ENCODE peak calls at places on chromosomes 7 and 10, in eight cellular contexts. I is fibroblast of pulmonary artery, U is LNCaP clone FGC, W is GM06990, E is fibroblast of the aortic adventitia, T is lower lobe of right lung, L is adrenal gland, R is fibroblast of mammary gland. D is an unnamed sample.

GRCh38 chr10:92204238-92204637 is 86.6 kb downstream of the CPEB3 start:
- DNase-seq in T (no peak), I (no peak), R (no peak), L (no peak), W (no peak), U (peak; percentile 57), E (no peak), D (no peak)

GRCh38 chr10:79483948-79484347 is 28.4 kb upstream of the EIF5AL1 start:
- DNase-seq in W (no peak), T (no peak), E (peak; percentile 84), I (peak; percentile 48), L (no peak), U (no peak), R (peak; percentile 82), D (no peak)

GRCh38 chr7:157008206-157009169 is 2.0 kb downstream of the MNX1 start:
- DNase-seq in W (no peak), T (no peak), E (no peak), U (no peak), R (no peak), I (no peak), L (no peak), D (no peak)

GRCh38 chr10:117502421-117503169 is 40.0 kb upstream of the EMX2 start:
- DNase-seq in T (no peak), L (no peak), I (no peak), E (no peak), U (no peak), W (no peak), R (no peak), D (no peak)

GRCh38 chr7:48083114-48083830 is 5.8 kb upstream of the UPP1 start:
- DNase-seq in U (no peak), T (no peak), I (peak; percentile 85), E (peak; percentile 97), L (no peak), W (no peak), R (peak; percentile 74), D (no peak)

GRCh38 chr10:3413937-3414710 is 241.5 kb upstream of the PITRM1 start:
- DNase-seq in E (no peak), U (no peak), T (no peak), R (no peak), I (no peak), W (no peak), L (no peak), D (peak; percentile 39)

GRCh38 chr7:55308186-55308929 is 56.8 kb upstream of the LANCL2 start:
- DNase-seq in I (peak; percentile 80), T (no peak), E (peak; percentile 94), L (no peak), U (no peak), W (no peak), R (peak; percentile 30), D (no peak)

GRCh38 chr7:36683695-36684357 is 40.5 kb downstream of the AOAH start:
- DNase-seq in E (peak; percentile 68), W (no peak), L (no peak), I (peak; percentile 43), U (no peak), R (no peak), T (no peak), D (no peak)

GRCh38 chr7:151437163-151437553 is 2.8 kb downstream of the CRYGN start:
- DNase-seq in L (no peak), I (no peak), W (no peak), T (no peak), U (no peak), R (no peak), E (no peak), D (no peak)

GRCh38 chr10:27822286-27822685 is 76.7 kb upstream of the MKX start:
- DNase-seq in U (no peak), L (no peak), W (no peak), R (peak; percentile 2), T (no peak), I (peak; percentile 1), E (peak; percentile 6), D (no peak)

GRCh38 chr7:81150951-81151361 is 232.1 kb upstream of the SEMA3C start:
- DNase-seq in E (no peak), L (no peak), I (no peak), R (peak; percentile 27), U (no peak), T (no peak), W (no peak), D (no peak)

GRCh38 chr10:3955493-3955892 is 170.5 kb upstream of the KLF6 start:
- DNase-seq in U (no peak), L (no peak), T (no peak), W (no peak), E (no peak), I (peak; percentile 26), R (no peak), D (no peak)

GRCh38 chr10:1519391-1519790 is 217.9 kb downstream of the ADARB2 start:
- DNase-seq in W (no peak), L (no peak), E (no peak), T (no peak), U (no peak), I (no peak), R (no peak), D (no peak)

GRCh38 chr7:4939971-4940720 is 18.8 kb downstream of the MMD2 start:
- DNase-seq in E (no peak), U (no peak), R (no peak), T (no peak), I (no peak), L (no peak), W (no peak), D (no peak)

GRCh38 chr10:98511861-98512260 is 65.1 kb upstream of the HPS1 start:
- DNase-seq in U (no peak), W (no peak), E (no peak), R (no peak), T (no peak), I (no peak), L (no peak), D (no peak)

GRCh38 chr10:96711048-96711713 is 9.1 kb downstream of the PIK3AP1 start:
- DNase-seq in I (no peak), W (no peak), R (no peak), T (no peak), L (no peak), E (no peak), U (no peak), D (no peak)

DNA sequence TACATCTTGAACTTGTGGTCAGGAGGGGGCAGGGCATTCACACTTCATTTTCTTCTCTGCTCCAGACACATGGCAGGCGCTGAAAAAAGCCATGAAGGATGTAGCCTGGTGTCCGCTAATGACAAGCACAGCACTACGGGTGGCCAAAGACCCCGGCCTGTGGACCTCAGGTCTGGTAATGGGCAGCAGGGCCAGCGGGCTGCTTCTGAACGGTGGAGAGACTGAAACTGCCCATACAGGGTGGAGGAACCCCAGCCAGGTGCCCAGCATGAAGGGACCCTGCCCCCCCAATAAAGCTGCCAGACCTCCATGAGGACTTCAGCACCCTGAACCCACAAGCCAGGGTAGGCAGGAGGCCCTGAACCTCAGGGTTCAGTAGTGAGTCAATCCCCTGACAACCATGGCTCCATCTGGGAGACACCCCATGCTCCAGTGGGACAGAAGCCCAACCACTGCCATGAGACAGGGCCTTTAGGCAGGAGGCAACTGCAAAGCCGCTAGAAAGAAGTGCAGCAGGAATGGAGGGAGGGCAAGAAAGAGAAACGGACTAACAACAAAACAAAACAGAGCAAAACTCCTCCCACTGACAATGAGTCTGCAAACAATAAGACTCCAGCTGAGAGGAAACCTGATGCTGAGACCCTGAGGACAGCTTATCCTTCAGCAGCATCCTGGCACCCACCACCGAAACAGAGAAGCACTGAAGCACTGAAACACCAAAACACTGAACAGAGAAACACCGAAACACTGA is 140.2 kb upstream of the PPP2R2D start:
- DNase-seq in L (no peak), I (no peak), W (no peak), U (no peak), R (no peak), T (no peak), E (no peak), D (no peak)
- H3K4me3 ChIP-seq in L (no peak overlapping the region), I (no peak overlapping the region), W (no peak overlapping the region), U (no peak overlapping the region), R (no peak overlapping the region), T (no peak overlapping the region), E (no peak overlapping the region), D (no peak overlapping the region)

GRCh38 chr10:130179640-130180039 is 43.4 kb downstream of the GLRX3 start:
- DNase-seq in L (no peak), U (no peak), E (peak; percentile 81), T (no peak), I (peak; percentile 89), W (no peak), R (peak; percentile 79), D (peak; percentile 50)
- TF ChIP-seq CTCF in L (peak; percentile 46), U (peak; percentile 60), E (peak; percentile 55), T (peak; percentile 33), I (peak; percentile 65), W (peak; percentile 11), R (peak; percentile 51), D (peak; percentile 57)

GRCh38 chr7:27109533-27110162 is 7.2 kb upstream of the HOXA2 start:
- DNase-seq in T (no peak), W (no peak), L (no peak), U (no peak), R (no peak), I (no peak), E (peak; percentile 12), D (no peak)

GRCh38 chr7:27111753-27112277 is 9.3 kb upstream of the HOXA2 start:
- DNase-seq in T (no peak), U (no peak), I (no peak), W (no peak), R (no peak), E (no peak), L (no peak), D (no peak)

GRCh38 chr7:27110977-27111752 is 8.7 kb upstream of the HOXA2 start:
- DNase-seq in T (no peak), I (peak; percentile 48), L (no peak), E (peak; percentile 95), R (peak; percentile 91), U (no peak), W (no peak), D (no peak)

GRCh38 chr7:27108390-27109127 is 6.1 kb upstream of the HOXA2 start:
- DNase-seq in R (peak; percentile 75), U (no peak), E (peak; percentile 69), L (no peak), I (no peak), T (peak; percentile 54), W (no peak), D (peak; percentile 57)

GRCh38 chr7:27110163-27110976 is 7.9 kb upstream of the HOXA2 start:
- DNase-seq in W (no peak), E (peak; percentile 90), T (peak; percentile 49), I (peak; percentile 65), R (peak; percentile 69), U (no peak), L (no peak), D (no peak)
- H3K4me3 ChIP-seq in W (no peak overlapping the region), E (peak overlapping the region; percentile 78), T (peak overlapping the region; percentile 28), I (no peak overlapping the region), R (peak overlapping the region; percentile 31), U (peak overlapping the region; percentile 23), L (no peak overlapping the region), D (no peak overlapping the region)

GRCh38 chr10:125734148-125734547 is 14.6 kb downstream of the EDRF1 start:
- DNase-seq in R (no peak), I (no peak), U (no peak), W (no peak), T (no peak), L (no peak), E (no peak), D (no peak)

GRCh38 chr10:125739994-125740679 is 20.6 kb downstream of the EDRF1 start:
- DNase-seq in R (no peak), T (no peak), W (no peak), E (no peak), L (no peak), I (no peak), U (no peak), D (no peak)

DNA sequence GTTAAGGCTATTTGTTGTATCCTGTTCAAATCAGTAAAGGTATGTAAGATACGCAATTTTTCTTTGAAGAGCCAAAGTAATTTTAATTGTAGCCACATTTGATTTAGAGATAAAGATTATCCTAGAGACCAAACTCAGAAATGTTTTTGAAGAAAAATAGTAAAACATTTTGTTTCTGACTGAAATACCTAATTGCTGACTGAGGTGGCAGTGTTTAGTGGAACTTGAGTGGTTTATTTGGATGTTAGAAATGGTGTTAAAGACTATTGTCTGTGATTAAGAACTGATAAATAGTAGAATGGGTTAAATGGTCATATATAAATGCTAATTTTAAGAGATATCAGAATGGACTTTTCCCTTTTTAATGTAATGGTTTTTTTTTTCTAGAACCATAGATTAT is 15.3 kb downstream of the EDRF1 start:
- DNase-seq in R (no peak), E (no peak), U (no peak), W (no peak), T (no peak), L (no peak), I (no peak), D (no peak)
- TF ChIP-seq CTCF in R (no peak), E (peak; percentile 28), U (no peak), W (no peak), T (no peak), L (no peak), I (no peak), D (no peak)